ENCODE peak calls at places on chromosomes 16 and 17, in seven cellular contexts. R is breast epithelium; E is CD8-positive, alpha-beta T cell; K is RWPE1; T is GM20000; V is adrenal gland; D is suprapubic skin. W is an unnamed sample.

GRCh38 chr17:13074026-13074425 is 56.2 kb upstream of the ELAC2 start:
- DNase-seq in R (no peak), E (no peak), K (peak), T (no peak), V (no peak), D (no peak), W (no peak)

GRCh38 chr16:28326881-28327610 is 34.7 kb downstream of the SBK1 start:
- DNase-seq in R (no peak), E (peak), K (peak), T (peak), V (peak), D (peak), W (peak)

GRCh38 chr17:27475070-27475673 is 18.9 kb downstream of the KSR1 start:
- DNase-seq in R (no peak), E (no peak), K (no peak), T (no peak), V (no peak), D (no peak), W (no peak)

GRCh38 chr17:10875984-10876555 is 38.2 kb upstream of the PIRT start:
- DNase-seq in R (no peak), E (peak), K (peak), T (peak), V (peak), D (no peak), W (peak)

GRCh38 chr17:73309727-73310555 is 1.9 kb downstream of the CDC42EP4 start:
- DNase-seq in R (no peak), E (no peak), K (no peak), T (no peak), V (peak), D (no peak), W (no peak)

GRCh38 chr17:45722161-45722560 is 62.0 kb upstream of the CRHR1 start:
- DNase-seq in R (no peak), E (no peak), K (no peak), T (no peak), V (no peak), D (peak), W (peak)

GRCh38 chr16:180101-180920 is at the start of gene HBQ1:
- DNase-seq in R (no peak), E (peak), K (no peak), T (peak), V (no peak), D (no peak), W (peak)

GRCh38 chr16:30948087-30948955 is 547 bp upstream of the ORAI3 start:
- DNase-seq in R (peak), E (no peak), K (peak), T (peak), V (peak), D (no peak), W (peak)

GRCh38 chr17:78241277-78242023 is 10.0 kb downstream of the TMEM235 start:
- DNase-seq in R (no peak), E (no peak), K (peak), T (no peak), V (no peak), D (no peak), W (peak)

GRCh38 chr16:61937646-61938045 is 98.6 kb downstream of the CDH8 start:
- DNase-seq in R (no peak), E (no peak), K (no peak), T (no peak), V (no peak), D (no peak), W (no peak)

GRCh38 chr17:82090549-82091263 is 7.3 kb downstream of the FASN start:
- DNase-seq in R (no peak), E (no peak), K (no peak), T (no peak), V (no peak), D (no peak), W (no peak)

GRCh38 chr17:35087731-35088646 is 24.5 kb upstream of the RFFL start:
- DNase-seq in R (peak), E (peak), K (no peak), T (peak), V (peak), D (peak), W (no peak)

GRCh38 chr16:84053237-84053636 is 10.6 kb upstream of the SLC38A8 start:
- DNase-seq in R (peak), E (no peak), K (no peak), T (no peak), V (no peak), D (peak), W (no peak)

GRCh38 chr16:67546761-67547422 is 15.4 kb upstream of the CTCF start:
- DNase-seq in R (peak), E (peak), K (peak), T (peak), V (peak), D (peak), W (peak)

GRCh38 chr16:67539691-67540635 is 11.3 kb downstream of the RIPOR1 start:
- DNase-seq in R (no peak), E (no peak), K (no peak), T (no peak), V (no peak), D (no peak), W (no peak)

GRCh38 chr16:19344224-19344801 is 58.8 kb downstream of the CLEC19A start:
- DNase-seq in R (no peak), E (no peak), K (no peak), T (no peak), V (no peak), D (no peak), W (no peak)

DNA sequence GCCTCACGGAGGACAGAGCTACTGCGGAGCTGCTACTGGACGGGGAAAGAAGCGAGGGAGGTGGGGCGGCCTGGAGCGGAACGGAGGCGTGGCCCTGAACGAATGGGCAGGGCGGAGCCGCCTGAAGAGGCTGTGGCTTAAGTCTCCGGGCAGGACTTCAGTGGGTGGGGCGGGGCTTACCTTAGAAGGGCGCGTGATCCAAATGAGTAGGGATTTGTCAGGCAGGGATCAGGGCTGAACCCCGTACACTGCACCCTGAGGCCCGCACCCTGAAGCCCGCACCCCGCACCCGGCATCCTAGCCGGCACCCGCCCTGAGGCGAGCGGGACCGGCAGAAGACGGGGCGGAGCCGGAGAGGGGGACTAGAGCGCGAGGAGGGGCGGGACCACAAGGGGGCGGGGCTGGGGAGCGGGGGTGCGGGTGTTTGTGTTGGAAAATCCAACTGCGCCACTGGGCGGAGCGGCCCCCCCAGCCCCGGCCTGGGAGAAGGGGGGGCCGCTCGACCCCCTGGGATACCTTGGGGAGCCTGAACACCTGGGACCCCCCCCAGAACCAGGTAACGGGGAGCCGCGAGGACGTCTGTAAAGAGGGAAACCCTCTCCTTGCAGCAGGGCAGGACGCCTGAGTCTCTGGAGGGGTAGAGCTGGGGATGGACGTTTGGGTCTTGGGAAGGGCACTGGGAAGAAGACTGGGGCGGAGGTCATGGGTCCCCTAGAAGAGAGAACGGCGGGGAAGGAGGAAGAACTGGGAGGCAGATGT is at the start of gene KDM6B:
- DNase-seq in R (peak), E (peak), K (peak), T (peak), V (peak), D (peak), W (peak)
- TF ChIP-seq CTCF in R (no peak), E (no peak), K (no peak), T (no peak), V (no peak), D (no peak), W (no peak)

GRCh38 chr16:88819126-88819525 is 7.4 kb upstream of the APRT start:
- DNase-seq in R (no peak), E (no peak), K (no peak), T (no peak), V (no peak), D (no peak), W (no peak)
- TF ChIP-seq CTCF in R (no peak), E (no peak), K (no peak), T (no peak), V (no peak), D (no peak), W (no peak)

GRCh38 chr17:19410875-19411291 is at the start of gene RNF112:
- DNase-seq in R (no peak), E (no peak), K (no peak), T (no peak), V (no peak), D (no peak), W (no peak)
- TF ChIP-seq CTCF in R (no peak), E (no peak), K (no peak), T (no peak), V (no peak), D (no peak), W (no peak)

DNA sequence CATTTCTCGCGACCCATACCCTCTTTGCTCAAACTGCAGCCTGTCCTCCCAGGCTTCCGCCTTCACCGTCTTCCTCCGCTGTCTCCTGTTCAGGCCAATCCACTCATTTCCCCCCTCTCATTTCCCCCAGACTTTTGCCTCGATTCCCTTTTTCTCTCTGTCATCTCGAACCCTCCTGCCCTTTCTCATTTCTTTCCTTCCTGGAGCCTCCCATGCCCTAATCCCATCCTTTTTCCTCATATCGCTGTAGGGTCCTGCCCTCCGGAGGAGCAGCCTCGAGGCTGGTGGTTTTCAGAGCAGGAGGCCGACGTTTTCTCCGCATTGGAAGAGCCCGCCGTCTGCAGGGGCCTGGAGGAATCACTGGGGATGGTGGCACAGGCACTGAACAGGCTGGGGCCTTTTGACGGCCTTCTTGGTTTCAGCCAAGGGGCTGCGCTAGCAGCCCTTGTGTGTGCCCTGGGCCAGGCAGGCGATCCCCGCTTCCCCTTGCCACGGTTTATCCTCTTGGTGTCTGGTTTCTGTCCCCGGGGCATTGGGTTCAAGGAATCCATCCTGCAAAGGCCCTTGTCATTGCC is 620 bp downstream of the OVCA2 start:
- DNase-seq in R (no peak), E (no peak), K (no peak), T (no peak), V (peak), D (no peak), W (no peak)
- TF ChIP-seq CTCF in R (no peak), E (no peak), K (no peak), T (no peak), V (peak), D (no peak), W (no peak)

GRCh38 chr16:57377080-57377841 is 5.0 kb downstream of the CX3CL1 start:
- DNase-seq in R (peak), E (no peak), K (peak), T (peak), V (no peak), D (no peak), W (peak)
- TF ChIP-seq CTCF in R (peak), E (no peak), K (no peak), T (no peak), V (no peak), D (no peak), W (no peak)

DNA sequence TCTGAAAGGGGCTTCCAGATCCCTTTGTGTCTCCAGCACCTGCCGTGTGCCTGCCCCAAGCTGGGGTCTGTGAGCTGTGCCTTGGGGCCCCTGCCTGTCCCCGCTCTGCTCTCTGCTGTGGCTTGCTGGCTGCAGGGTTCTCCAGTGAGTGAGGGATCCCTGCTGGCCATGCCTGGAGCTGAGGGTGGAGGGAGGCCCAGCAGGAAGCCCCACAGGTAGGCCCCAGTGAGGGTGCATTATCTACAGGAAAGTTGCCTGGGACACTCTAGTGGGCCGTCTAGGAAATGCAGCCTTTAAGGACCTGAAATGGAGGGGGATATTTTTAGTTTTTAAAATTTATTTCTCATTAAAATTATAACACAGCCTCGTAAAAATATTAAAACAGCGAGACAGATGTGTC is 50.9 kb downstream of the JPH3 start:
- DNase-seq in R (no peak), E (no peak), K (peak), T (no peak), V (no peak), D (no peak), W (peak)
- TF ChIP-seq CTCF in R (no peak), E (no peak), K (peak), T (no peak), V (no peak), D (no peak), W (no peak)

GRCh38 chr16:2770057-2770780 is 6.9 kb downstream of the ELOB start:
- DNase-seq in R (no peak), E (no peak), K (no peak), T (no peak), V (no peak), D (no peak), W (no peak)
- TF ChIP-seq CTCF in R (no peak), E (no peak), K (no peak), T (no peak), V (no peak), D (no peak), W (peak)

GRCh38 chr17:40019140-40019991 is 4.1 kb downstream of the CSF3 start:
- DNase-seq in R (no peak), E (no peak), K (peak), T (no peak), V (no peak), D (no peak), W (no peak)
- TF ChIP-seq CTCF in R (no peak), E (no peak), K (no peak), T (no peak), V (no peak), D (no peak), W (no peak)